ENCODE peak calls at places on chromosomes 2 and 18, in ten cellular contexts. One of them, this sample, is unnamed.

GRCh38 chr2:165795011-165795410 is 964 bp upstream of the GALNT3 start:
- DNase-seq in NCI-H69: no peak
- DNase-seq in Daoy: no peak
- DNase-seq in NCI-H187: no peak
- DNase-seq in neuronal stem cell: no peak
- DNase-seq in ACHN: no peak
- DNase-seq in NCI-H1105 treated with DMSO at 0.1 percent for 48 hours: no peak
- DNase-seq in NCI-H446: no peak
- DNase-seq in T-helper 1 cell: no peak
- DNase-seq in T1000: no peak
- DNase-seq in this sample: no peak

GRCh38 chr18:62841405-62841804 is 126.1 kb downstream of the PHLPP1 start:
- DNase-seq in NCI-H69: no peak
- DNase-seq in ACHN: no peak
- DNase-seq in T1000: no peak
- DNase-seq in NCI-H1105 treated with DMSO at 0.1 percent for 48 hours: no peak
- DNase-seq in neuronal stem cell: no peak
- DNase-seq in NCI-H187: no peak
- DNase-seq in Daoy: no peak
- DNase-seq in NCI-H446: no peak
- DNase-seq in T-helper 1 cell: no peak
- DNase-seq in this sample: no peak

GRCh38 chr2:46829240-46829970 is 86.2 kb downstream of the MCFD2 start:
- DNase-seq in NCI-H446: no peak
- DNase-seq in NCI-H69: no peak
- DNase-seq in neuronal stem cell: no peak
- DNase-seq in NCI-H1105 treated with DMSO at 0.1 percent for 48 hours: no peak
- DNase-seq in NCI-H187: no peak
- DNase-seq in Daoy: no peak
- DNase-seq in T-helper 1 cell: no peak
- DNase-seq in T1000: no peak
- DNase-seq in ACHN: no peak
- DNase-seq in this sample: no peak

GRCh38 chr2:146874260-146874658 is 970.6 kb upstream of the ACVR2A start:
- DNase-seq in ACHN: peak
- DNase-seq in NCI-H187: no peak
- DNase-seq in NCI-H1105 treated with DMSO at 0.1 percent for 48 hours: no peak
- DNase-seq in T-helper 1 cell: no peak
- DNase-seq in NCI-H69: no peak
- DNase-seq in NCI-H446: no peak
- DNase-seq in neuronal stem cell: no peak
- DNase-seq in Daoy: no peak
- DNase-seq in T1000: peak
- DNase-seq in this sample: no peak

GRCh38 chr2:69692424-69692823 is 48.9 kb upstream of the AAK1 start:
- DNase-seq in ACHN: no peak
- DNase-seq in neuronal stem cell: no peak
- DNase-seq in NCI-H69: no peak
- DNase-seq in Daoy: no peak
- DNase-seq in T1000: no peak
- DNase-seq in T-helper 1 cell: no peak
- DNase-seq in NCI-H1105 treated with DMSO at 0.1 percent for 48 hours: no peak
- DNase-seq in NCI-H446: no peak
- DNase-seq in NCI-H187: no peak
- DNase-seq in this sample: no peak

GRCh38 chr2:71923143-71923525 is 224.5 kb downstream of the CYP26B1 start:
- DNase-seq in NCI-H69: no peak
- DNase-seq in ACHN: no peak
- DNase-seq in Daoy: no peak
- DNase-seq in T-helper 1 cell: no peak
- DNase-seq in NCI-H1105 treated with DMSO at 0.1 percent for 48 hours: no peak
- DNase-seq in NCI-H446: no peak
- DNase-seq in NCI-H187: no peak
- DNase-seq in T1000: no peak
- DNase-seq in neuronal stem cell: no peak
- DNase-seq in this sample: no peak

GRCh38 chr2:185316383-185316782 is 422.2 kb upstream of the FSIP2 start:
- DNase-seq in NCI-H1105 treated with DMSO at 0.1 percent for 48 hours: no peak
- DNase-seq in T-helper 1 cell: no peak
- DNase-seq in Daoy: no peak
- DNase-seq in ACHN: no peak
- DNase-seq in NCI-H446: no peak
- DNase-seq in neuronal stem cell: no peak
- DNase-seq in NCI-H69: no peak
- DNase-seq in NCI-H187: no peak
- DNase-seq in T1000: no peak
- DNase-seq in this sample: no peak

GRCh38 chr2:68675470-68675869 is 32.1 kb downstream of the PROKR1 start:
- DNase-seq in Daoy: no peak
- DNase-seq in NCI-H1105 treated with DMSO at 0.1 percent for 48 hours: no peak
- DNase-seq in neuronal stem cell: no peak
- DNase-seq in NCI-H446: no peak
- DNase-seq in NCI-H69: no peak
- DNase-seq in T1000: no peak
- DNase-seq in ACHN: no peak
- DNase-seq in NCI-H187: no peak
- DNase-seq in T-helper 1 cell: no peak
- DNase-seq in this sample: no peak

GRCh38 chr18:65751145-65752085 is 603 bp downstream of the CDH7 start:
- DNase-seq in T-helper 1 cell: no peak
- DNase-seq in T1000: no peak
- DNase-seq in ACHN: no peak
- DNase-seq in NCI-H1105 treated with DMSO at 0.1 percent for 48 hours: peak
- DNase-seq in NCI-H187: no peak
- DNase-seq in NCI-H69: peak
- DNase-seq in neuronal stem cell: peak
- DNase-seq in Daoy: no peak
- DNase-seq in NCI-H446: peak
- DNase-seq in this sample: no peak

GRCh38 chr18:39318462-39318861 is 1752.9 kb upstream of the CELF4 start:
- DNase-seq in NCI-H446: no peak
- DNase-seq in NCI-H69: no peak
- DNase-seq in NCI-H1105 treated with DMSO at 0.1 percent for 48 hours: no peak
- DNase-seq in T-helper 1 cell: no peak
- DNase-seq in T1000: no peak
- DNase-seq in ACHN: no peak
- DNase-seq in Daoy: no peak
- DNase-seq in NCI-H187: no peak
- DNase-seq in neuronal stem cell: no peak
- DNase-seq in this sample: no peak

GRCh38 chr2:202479610-202480009 is 103.5 kb downstream of the BMPR2 start:
- DNase-seq in NCI-H1105 treated with DMSO at 0.1 percent for 48 hours: no peak
- DNase-seq in NCI-H69: no peak
- DNase-seq in T-helper 1 cell: no peak
- DNase-seq in NCI-H187: no peak
- DNase-seq in T1000: no peak
- DNase-seq in ACHN: no peak
- DNase-seq in neuronal stem cell: no peak
- DNase-seq in Daoy: no peak
- DNase-seq in NCI-H446: no peak
- DNase-seq in this sample: no peak

GRCh38 chr2:28391564-28392296 is 928 bp upstream of the FOSL2 start:
- DNase-seq in T1000: peak
- DNase-seq in NCI-H69: peak
- DNase-seq in Daoy: peak
- DNase-seq in NCI-H187: no peak
- DNase-seq in T-helper 1 cell: peak
- DNase-seq in NCI-H446: no peak
- DNase-seq in ACHN: peak
- DNase-seq in NCI-H1105 treated with DMSO at 0.1 percent for 48 hours: peak
- DNase-seq in neuronal stem cell: peak
- DNase-seq in this sample: peak

GRCh38 chr2:143692162-143692561 is 562.9 kb downstream of the ARHGAP15 start:
- DNase-seq in T-helper 1 cell: no peak
- DNase-seq in NCI-H69: peak
- DNase-seq in ACHN: no peak
- DNase-seq in NCI-H1105 treated with DMSO at 0.1 percent for 48 hours: no peak
- DNase-seq in neuronal stem cell: no peak
- DNase-seq in NCI-H446: no peak
- DNase-seq in Daoy: no peak
- DNase-seq in NCI-H187: no peak
- DNase-seq in T1000: no peak
- DNase-seq in this sample: no peak

GRCh38 chr2:67579791-67580190 is 182.7 kb downstream of the ETAA1 start:
- DNase-seq in NCI-H69: no peak
- DNase-seq in T1000: no peak
- DNase-seq in NCI-H1105 treated with DMSO at 0.1 percent for 48 hours: no peak
- DNase-seq in NCI-H187: no peak
- DNase-seq in Daoy: no peak
- DNase-seq in NCI-H446: no peak
- DNase-seq in ACHN: no peak
- DNase-seq in T-helper 1 cell: no peak
- DNase-seq in neuronal stem cell: no peak
- DNase-seq in this sample: no peak

GRCh38 chr18:79426376-79427300 is 30.9 kb downstream of the NFATC1 start:
- DNase-seq in T1000: no peak
- DNase-seq in Daoy: no peak
- DNase-seq in NCI-H69: peak
- DNase-seq in NCI-H187: no peak
- DNase-seq in NCI-H1105 treated with DMSO at 0.1 percent for 48 hours: no peak
- DNase-seq in neuronal stem cell: no peak
- DNase-seq in T-helper 1 cell: no peak
- DNase-seq in ACHN: no peak
- DNase-seq in NCI-H446: no peak
- DNase-seq in this sample: no peak

GRCh38 chr2:208671312-208671711 is 264.7 kb downstream of the PTH2R start:
- DNase-seq in ACHN: no peak
- DNase-seq in NCI-H69: peak
- DNase-seq in neuronal stem cell: peak
- DNase-seq in NCI-H446: no peak
- DNase-seq in NCI-H187: no peak
- DNase-seq in Daoy: no peak
- DNase-seq in NCI-H1105 treated with DMSO at 0.1 percent for 48 hours: peak
- DNase-seq in T-helper 1 cell: no peak
- DNase-seq in T1000: no peak
- DNase-seq in this sample: no peak

GRCh38 chr2:203470371-203470770 is 64.7 kb downstream of the RAPH1 start:
- DNase-seq in ACHN: no peak
- DNase-seq in NCI-H1105 treated with DMSO at 0.1 percent for 48 hours: no peak
- DNase-seq in T1000: no peak
- DNase-seq in T-helper 1 cell: no peak
- DNase-seq in NCI-H446: no peak
- DNase-seq in neuronal stem cell: no peak
- DNase-seq in NCI-H187: no peak
- DNase-seq in NCI-H69: peak
- DNase-seq in Daoy: no peak
- DNase-seq in this sample: no peak

GRCh38 chr2:88563134-88563533 is 64.1 kb downstream of the EIF2AK3 start:
- DNase-seq in neuronal stem cell: no peak
- DNase-seq in NCI-H69: no peak
- DNase-seq in ACHN: no peak
- DNase-seq in T-helper 1 cell: no peak
- DNase-seq in NCI-H446: peak
- DNase-seq in Daoy: no peak
- DNase-seq in NCI-H187: no peak
- DNase-seq in NCI-H1105 treated with DMSO at 0.1 percent for 48 hours: no peak
- DNase-seq in T1000: no peak
- DNase-seq in this sample: no peak

GRCh38 chr2:20427931-20428526 is 18.8 kb upstream of the RHOB start:
- DNase-seq in T-helper 1 cell: no peak
- DNase-seq in NCI-H1105 treated with DMSO at 0.1 percent for 48 hours: no peak
- DNase-seq in Daoy: no peak
- DNase-seq in T1000: no peak
- DNase-seq in NCI-H69: no peak
- DNase-seq in NCI-H187: no peak
- DNase-seq in ACHN: no peak
- DNase-seq in neuronal stem cell: no peak
- DNase-seq in NCI-H446: no peak
- DNase-seq in this sample: no peak

GRCh38 chr2:118954297-118955060 is 12.5 kb downstream of the MARCO start:
- DNase-seq in NCI-H69: no peak
- DNase-seq in T1000: no peak
- DNase-seq in ACHN: no peak
- DNase-seq in Daoy: no peak
- DNase-seq in neuronal stem cell: no peak
- DNase-seq in NCI-H187: no peak
- DNase-seq in NCI-H1105 treated with DMSO at 0.1 percent for 48 hours: no peak
- DNase-seq in NCI-H446: no peak
- DNase-seq in T-helper 1 cell: no peak
- DNase-seq in this sample: no peak

GRCh38 chr2:160303527-160303926 is 103.5 kb upstream of the ITGB6 start:
- DNase-seq in NCI-H187: no peak
- DNase-seq in T1000: no peak
- DNase-seq in NCI-H1105 treated with DMSO at 0.1 percent for 48 hours: no peak
- DNase-seq in NCI-H446: no peak
- DNase-seq in Daoy: no peak
- DNase-seq in NCI-H69: no peak
- DNase-seq in T-helper 1 cell: no peak
- DNase-seq in ACHN: no peak
- DNase-seq in neuronal stem cell: no peak
- DNase-seq in this sample: no peak

GRCh38 chr2:108316881-108317258 is 28.2 kb downstream of the SULT1C2 start:
- DNase-seq in T-helper 1 cell: no peak
- DNase-seq in Daoy: no peak
- DNase-seq in T1000: no peak
- DNase-seq in NCI-H69: no peak
- DNase-seq in NCI-H1105 treated with DMSO at 0.1 percent for 48 hours: no peak
- DNase-seq in ACHN: no peak
- DNase-seq in neuronal stem cell: no peak
- DNase-seq in NCI-H446: no peak
- DNase-seq in NCI-H187: no peak
- DNase-seq in this sample: no peak

GRCh38 chr2:23549821-23550535 is 165.0 kb downstream of the KLHL29 start:
- DNase-seq in NCI-H69: peak
- DNase-seq in Daoy: peak
- DNase-seq in ACHN: no peak
- DNase-seq in NCI-H446: no peak
- DNase-seq in T-helper 1 cell: no peak
- DNase-seq in T1000: no peak
- DNase-seq in neuronal stem cell: no peak
- DNase-seq in NCI-H1105 treated with DMSO at 0.1 percent for 48 hours: no peak
- DNase-seq in NCI-H187: no peak
- DNase-seq in this sample: no peak

GRCh38 chr2:152513681-152514080 is 178.7 kb downstream of the FMNL2 start:
- DNase-seq in NCI-H69: peak
- DNase-seq in ACHN: peak
- DNase-seq in neuronal stem cell: no peak
- DNase-seq in NCI-H446: peak
- DNase-seq in NCI-H1105 treated with DMSO at 0.1 percent for 48 hours: peak
- DNase-seq in NCI-H187: no peak
- DNase-seq in T-helper 1 cell: no peak
- DNase-seq in Daoy: peak
- DNase-seq in T1000: peak
- DNase-seq in this sample: no peak

GRCh38 chr2:231415029-231415428 is 19.5 kb downstream of the B3GNT7 start:
- DNase-seq in neuronal stem cell: no peak
- DNase-seq in NCI-H187: no peak
- DNase-seq in NCI-H446: no peak
- DNase-seq in NCI-H69: no peak
- DNase-seq in ACHN: no peak
- DNase-seq in Daoy: no peak
- DNase-seq in NCI-H1105 treated with DMSO at 0.1 percent for 48 hours: no peak
- DNase-seq in T-helper 1 cell: no peak
- DNase-seq in T1000: no peak
- DNase-seq in this sample: no peak

GRCh38 chr2:124001681-124002080 is 23.4 kb upstream of the CNTNAP5 start:
- DNase-seq in neuronal stem cell: no peak
- DNase-seq in NCI-H69: no peak
- DNase-seq in Daoy: no peak
- DNase-seq in T1000: no peak
- DNase-seq in T-helper 1 cell: no peak
- DNase-seq in NCI-H446: peak
- DNase-seq in NCI-H187: no peak
- DNase-seq in NCI-H1105 treated with DMSO at 0.1 percent for 48 hours: peak
- DNase-seq in ACHN: no peak
- DNase-seq in this sample: no peak

This sample was measured in T-helper 22 cell.